ENCODE peak calls at places on chromosomes 13 and 19, in six cellular contexts. X, U, M, Q, S and A are unnamed samples. For H3K4me1, the result is how much of the 10 kb centered on the place peaks cover.

GRCh38 chr13:114022876-114023275 is 49.0 kb upstream of the C13orf46 start:
- DNase-seq in Q (no peak), S (no peak), M (no peak), U (no peak), X (no peak), A (no peak)

GRCh38 chr13:34044660-34045080 is 226.7 kb downstream of the RFC3 start:
- DNase-seq in S (peak), Q (no peak), U (no peak), M (no peak), X (no peak), A (no peak)

GRCh38 chr19:56838930-56839664 is 1.4 kb downstream of the PEG3 start:
- DNase-seq in S (peak), X (no peak), M (peak), Q (no peak), U (peak), A (peak)

GRCh38 chr13:83088858-83089257 is 793.4 kb downstream of the SLITRK1 start:
- DNase-seq in Q (no peak), S (no peak), M (no peak), U (no peak), X (no peak), A (no peak)

GRCh38 chr13:62537593-62537992 is 1121.9 kb upstream of the PCDH20 start:
- DNase-seq in X (no peak), M (no peak), S (no peak), Q (no peak), U (no peak), A (no peak)

GRCh38 chr19:8517551-8518442 is 3.8 kb upstream of the ZNF414 start:
- DNase-seq in M (no peak), S (no peak), U (no peak), X (no peak), Q (no peak), A (no peak)

GRCh38 chr13:27522847-27523246 is 72.5 kb upstream of the MTIF3 start:
- DNase-seq in S (no peak), Q (no peak), M (no peak), X (no peak), U (no peak), A (no peak)

GRCh38 chr19:36142496-36142895 is 2.6 kb downstream of the CAPNS1 start:
- DNase-seq in S (no peak), Q (no peak), M (no peak), X (no peak), U (no peak), A (no peak)

GRCh38 chr19:752652-753517 is 2.0 kb downstream of the MISP start:
- DNase-seq in U (peak), X (no peak), M (peak), Q (no peak), S (peak), A (peak)

DNA sequence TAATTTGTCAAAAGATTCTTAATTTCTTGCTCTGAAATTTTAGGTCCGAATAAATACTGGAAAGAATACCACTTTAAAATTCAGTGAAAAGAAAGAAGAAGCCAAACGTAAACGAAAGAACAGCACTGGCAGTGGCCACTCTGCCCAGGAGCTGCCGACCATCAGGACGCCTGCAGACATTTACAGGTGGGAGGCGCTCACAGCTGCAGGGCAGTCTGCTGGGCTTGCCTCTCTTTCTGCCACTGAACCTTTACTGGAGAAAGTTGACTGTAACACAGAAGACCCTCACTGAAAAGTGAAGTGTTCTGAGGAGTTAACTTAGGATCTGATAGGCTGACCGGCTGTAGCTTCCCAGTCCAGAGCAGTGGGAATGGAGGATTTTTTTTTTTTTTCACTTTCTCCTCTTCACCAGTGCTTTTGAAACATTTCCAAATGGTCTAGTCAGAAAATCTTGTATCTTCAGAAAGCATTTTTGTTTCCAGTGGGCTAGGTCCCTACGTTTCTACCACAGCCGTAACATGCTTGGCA is 69.1 kb downstream of the URI1 start:
- DNase-seq in Q (no peak), U (no peak), X (peak), M (no peak), S (no peak), A (no peak)
- H3K4me1 ChIP-seq in Q (under half), U (under half), X (under half), M (under half), S (under half), A (under half)

DNA sequence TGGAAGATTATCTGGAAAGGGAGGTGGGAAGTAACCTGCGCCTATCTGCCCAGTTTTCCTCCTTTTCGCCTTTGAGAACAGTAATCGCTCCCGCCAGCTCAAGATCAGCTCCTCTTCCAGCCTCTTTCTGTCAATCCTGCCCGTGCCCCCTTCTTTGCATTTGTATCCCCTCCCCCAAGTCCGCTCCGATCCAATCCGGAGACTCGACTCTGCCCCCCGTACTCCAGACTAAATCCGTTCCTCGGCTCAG is 327 bp upstream of the RAB4B start:
- DNase-seq in S (no peak), X (no peak), M (no peak), Q (no peak), U (no peak), A (no peak)
- TF ChIP-seq POLR2AphosphoS5 in S (no peak), X (peak), M (no peak), Q (no peak), U (no peak), A (no peak)

DNA sequence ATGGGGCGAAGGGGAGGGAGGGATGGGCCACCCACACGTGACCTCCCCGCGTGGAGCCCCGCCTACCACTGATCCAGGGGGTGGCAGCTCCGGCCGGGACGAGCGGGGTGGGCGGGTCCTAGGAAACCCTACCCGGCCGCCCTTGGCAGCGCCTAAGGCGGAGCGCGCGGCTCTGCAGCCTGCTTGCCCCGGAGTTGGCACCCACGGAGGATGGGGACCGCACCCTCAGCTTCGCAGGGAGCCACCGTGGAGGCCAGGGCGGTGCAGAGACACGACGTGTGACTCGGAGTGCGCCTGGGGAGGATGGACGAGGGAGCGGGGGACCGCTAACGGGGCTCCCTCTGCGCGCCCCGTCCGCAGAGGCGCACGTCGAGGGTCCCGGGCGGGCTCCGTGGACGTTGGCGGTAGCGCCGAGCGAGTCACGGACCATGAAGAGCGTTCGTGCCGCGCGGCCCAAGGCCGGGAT is at the start of gene RGS9BP:
- DNase-seq in S (peak), M (peak), X (peak), Q (no peak), U (peak), A (peak)
- H3K4me3 ChIP-seq in S (peak), M (peak), X (peak), Q (peak), U (peak), A (peak)

DNA sequence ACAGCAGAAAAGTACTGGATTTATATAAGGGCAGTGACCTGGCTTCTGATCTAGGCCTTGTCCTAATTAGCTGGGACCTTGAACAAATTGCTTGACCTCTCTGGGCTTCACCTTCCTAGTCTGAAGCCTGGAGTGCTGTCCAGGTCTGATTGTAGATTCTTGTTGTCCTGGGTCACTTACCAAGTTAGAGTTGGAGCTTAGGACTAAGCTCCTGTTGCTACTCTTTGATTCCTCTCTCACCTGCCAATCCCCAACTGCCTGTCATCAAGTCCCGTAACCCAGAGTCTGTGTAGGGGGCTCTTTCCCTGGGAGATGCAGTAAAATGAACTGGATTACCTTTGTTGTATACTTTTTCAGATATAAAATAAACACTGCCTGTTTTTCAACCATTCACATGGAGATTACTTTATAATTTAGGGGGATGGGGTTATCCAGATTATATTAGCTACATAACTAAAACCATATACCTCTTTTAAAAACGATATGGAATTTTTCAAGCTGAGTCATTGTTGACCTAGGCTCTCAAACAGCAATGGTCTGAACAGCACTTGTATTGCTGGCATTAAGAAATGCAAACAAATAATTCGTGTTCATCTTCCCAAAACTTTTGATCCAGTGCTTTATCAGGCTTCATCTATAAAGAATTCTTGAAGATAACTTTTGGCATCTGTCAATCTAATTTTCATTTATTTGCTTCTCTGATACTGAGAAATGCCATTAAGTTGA is 5.8 kb downstream of the ARHGAP35 start:
- DNase-seq in X (no peak), Q (no peak), S (no peak), M (no peak), U (no peak), A (no peak)
- H3K4me1 ChIP-seq in X (half or more), Q (under half), S (under half), M (half or more), U (half or more), A (under half)

DNA sequence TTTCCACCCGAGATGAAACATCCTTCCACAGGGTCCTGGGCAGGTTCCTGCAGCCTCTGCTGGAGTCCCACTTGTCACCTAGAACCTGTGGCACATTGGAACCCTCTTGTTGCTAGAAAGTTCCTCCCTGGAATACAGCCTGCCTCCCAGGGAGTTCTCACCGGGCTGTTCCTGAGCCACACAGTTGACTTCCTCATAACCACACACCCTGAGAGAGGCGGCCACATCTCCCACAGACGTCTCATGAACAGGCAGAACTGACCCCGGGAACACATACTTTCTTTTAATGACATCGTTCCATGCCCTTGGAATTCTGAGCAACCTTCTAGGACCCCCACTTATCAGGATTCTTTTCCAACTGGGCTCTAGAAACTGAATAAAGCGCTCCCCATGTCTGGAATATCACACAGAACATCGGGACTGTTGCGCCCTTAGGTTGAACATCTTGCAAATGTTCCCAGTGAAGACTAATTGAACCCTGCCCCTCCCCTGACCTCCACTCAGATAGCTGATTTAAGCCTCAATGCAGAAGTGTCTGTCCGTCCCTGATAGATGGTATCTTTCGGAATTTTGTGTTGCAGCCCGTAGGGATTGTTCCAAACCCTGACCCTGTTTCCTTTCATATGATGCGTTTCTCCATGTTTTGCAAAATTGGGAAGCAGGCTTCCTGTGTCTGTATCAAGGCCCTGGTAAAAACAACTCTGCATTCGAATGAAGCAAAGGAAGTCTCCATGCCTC is 91.1 kb downstream of the RAB20 start:
- DNase-seq in Q (no peak), S (no peak), X (no peak), U (no peak), M (no peak), A (no peak)
- TF ChIP-seq POLR2AphosphoS5 in Q (no peak), S (no peak), X (no peak), U (no peak), M (no peak), A (no peak)